ENCODE peak calls at places on chromosome 16, in four cellular contexts. U is mammary epithelial cell, W is Caco-2, L is K562. Z is an unnamed sample.

GRCh38 chr16:1786242-1787055 is 3.7 kb downstream of the NUBP2 start:
- DNase-seq in W (no peak), U (no peak), L (no peak), Z (no peak)

GRCh38 chr16:17154981-17155380 is 315.8 kb downstream of the XYLT1 start:
- DNase-seq in L (no peak), W (no peak), U (no peak), Z (no peak)

GRCh38 chr16:181668-182021 is 1.4 kb downstream of the HBQ1 start:
- DNase-seq in W (no peak), U (peak; percentile 22), L (no peak), Z (no peak)

GRCh38 chr16:85712841-85713240 is 24.1 kb upstream of the GINS2 start:
- DNase-seq in U (peak; percentile 41), W (no peak), L (no peak), Z (no peak)

GRCh38 chr16:52557236-52557635 is 10.3 kb upstream of the TOX3 start:
- DNase-seq in U (no peak), L (no peak), W (no peak), Z (no peak)

GRCh38 chr16:9225527-9226316 is 134.3 kb downstream of the HAPSTR1 start:
- DNase-seq in L (peak; percentile 29), U (no peak), W (no peak), Z (no peak)

GRCh38 chr16:81889896-81890634 is 111.0 kb downstream of the PLCG2 start:
- DNase-seq in L (peak; percentile 78), U (peak; percentile 51), W (peak; percentile 80), Z (peak; percentile 60)

GRCh38 chr16:66549284-66550131 is at the start of gene TK2:
- DNase-seq in U (peak; percentile 39), W (peak; percentile 64), L (peak; percentile 74), Z (peak; percentile 67)

GRCh38 chr16:10983175-10983558 is 38.8 kb downstream of the CLEC16A start:
- DNase-seq in W (no peak), U (no peak), L (no peak), Z (no peak)

GRCh38 chr16:27822529-27823437 is 240.7 kb downstream of the GSG1L start:
- DNase-seq in L (no peak), W (no peak), U (no peak), Z (no peak)

GRCh38 chr16:14529010-14529669 is 100.9 kb downstream of the PARN start:
- DNase-seq in U (peak; percentile 82), L (peak; percentile 70), W (peak; percentile 67), Z (peak; percentile 72)

GRCh38 chr16:11303405-11304138 is 22.4 kb upstream of the PRM1 start:
- DNase-seq in U (peak; percentile 29), W (no peak), L (no peak), Z (peak; percentile 75)

GRCh38 chr16:17294856-17295255 is 175.9 kb downstream of the XYLT1 start:
- DNase-seq in L (no peak), W (no peak), U (no peak), Z (no peak)

GRCh38 chr16:85557976-85558589 is 55.0 kb upstream of the GSE1 start:
- DNase-seq in L (no peak), W (peak; percentile 73), U (peak; percentile 40), Z (no peak)

GRCh38 chr16:78381060-78381459 is 281.6 kb downstream of the WWOX start:
- DNase-seq in W (no peak), U (no peak), L (no peak), Z (no peak)

GRCh38 chr16:69693916-69694315 is 32.4 kb downstream of the NQO1 start:
- DNase-seq in U (no peak), L (no peak), W (no peak), Z (no peak)

GRCh38 chr16:10405386-10405939 is 19.6 kb downstream of the ATF7IP2 start:
- DNase-seq in U (no peak), L (peak; percentile 51), W (no peak), Z (no peak)

GRCh38 chr16:23821467-23821866 is 14.3 kb upstream of the PRKCB start:
- DNase-seq in L (no peak), W (no peak), U (no peak), Z (no peak)

GRCh38 chr16:29763326-29763725 is 14.7 kb upstream of the ZG16 start:
- DNase-seq in W (no peak), L (no peak), U (no peak), Z (no peak)

GRCh38 chr16:4837733-4838501 is 9.2 kb downstream of the GLYR1 start:
- DNase-seq in L (no peak), U (no peak), W (no peak), Z (no peak)

GRCh38 chr16:84986102-84986501 is 25.2 kb downstream of the ZDHHC7 start:
- DNase-seq in U (no peak), W (no peak), L (no peak), Z (no peak)

GRCh38 chr16:2701272-2701671 is 18.8 kb downstream of the PRSS27 start:
- DNase-seq in L (no peak), U (no peak), W (no peak), Z (no peak)

GRCh38 chr16:13077816-13078215 is 176.4 kb downstream of the SHISA9 start:
- DNase-seq in W (no peak), U (no peak), L (no peak), Z (no peak)

GRCh38 chr16:59848314-59848713 is 1114.2 kb upstream of the GOT2 start:
- DNase-seq in L (no peak), U (no peak), W (no peak), Z (no peak)

GRCh38 chr16:50252874-50253510 is 13.4 kb upstream of the ADCY7 start:
- DNase-seq in U (no peak), W (no peak), L (no peak), Z (no peak)

GRCh38 chr16:20383106-20384029 is 21.2 kb downstream of the PDILT start:
- DNase-seq in U (peak; percentile 30), L (peak; percentile 71), W (peak; percentile 71), Z (peak; percentile 63)

GRCh38 chr16:87389245-87389644 is 2.9 kb upstream of the MAP1LC3B start:
- DNase-seq in L (no peak), W (peak; percentile 7), U (no peak), Z (no peak)

GRCh38 chr16:49793244-49793643 is 62.7 kb downstream of the ZNF423 start:
- DNase-seq in W (no peak), L (no peak), U (no peak), Z (no peak)

GRCh38 chr16:27726621-27727275 is 176.8 kb downstream of the KATNIP start:
- DNase-seq in L (no peak), W (no peak), U (no peak), Z (no peak)

GRCh38 chr16:70561623-70562022 is 38.0 kb downstream of the SF3B3 start:
- DNase-seq in U (peak; percentile 87), L (no peak), W (no peak), Z (no peak)

GRCh38 chr16:57675752-57676623 is 7.9 kb downstream of the ADGRG3 start:
- DNase-seq in U (no peak), L (peak; percentile 71), W (no peak), Z (no peak)

GRCh38 chr16:10665166-10665565 is 29.6 kb downstream of the TEKT5 start:
- DNase-seq in L (no peak), W (no peak), U (no peak), Z (no peak)

GRCh38 chr16:11621920-11622651 is 35.4 kb upstream of the LITAF start:
- DNase-seq in L (no peak), W (no peak), U (no peak), Z (no peak)

GRCh38 chr16:77172964-77173363 is 18.0 kb upstream of the MON1B start:
- DNase-seq in L (no peak), U (no peak), W (no peak), Z (no peak)

GRCh38 chr16:31052131-31052530 is 18.8 kb downstream of the STX4 start:
- DNase-seq in W (no peak), U (peak; percentile 96), L (peak; percentile 28), Z (no peak)

GRCh38 chr16:22307838-22308237 is 10.6 kb downstream of the POLR3E start:
- DNase-seq in U (no peak), L (no peak), W (no peak), Z (no peak)

GRCh38 chr16:86566601-86566965 is at the start of gene FOXC2:
- DNase-seq in U (peak; percentile 89), L (peak; percentile 46), W (no peak), Z (peak; percentile 54)

GRCh38 chr16:29029168-29029994 is 44.5 kb downstream of the LAT start:
- DNase-seq in L (peak; percentile 79), U (peak; percentile 86), W (no peak), Z (peak; percentile 50)

GRCh38 chr16:84032458-84033178 is 10.0 kb downstream of the SLC38A8 start:
- DNase-seq in W (no peak), L (no peak), U (no peak), Z (no peak)

DNA sequence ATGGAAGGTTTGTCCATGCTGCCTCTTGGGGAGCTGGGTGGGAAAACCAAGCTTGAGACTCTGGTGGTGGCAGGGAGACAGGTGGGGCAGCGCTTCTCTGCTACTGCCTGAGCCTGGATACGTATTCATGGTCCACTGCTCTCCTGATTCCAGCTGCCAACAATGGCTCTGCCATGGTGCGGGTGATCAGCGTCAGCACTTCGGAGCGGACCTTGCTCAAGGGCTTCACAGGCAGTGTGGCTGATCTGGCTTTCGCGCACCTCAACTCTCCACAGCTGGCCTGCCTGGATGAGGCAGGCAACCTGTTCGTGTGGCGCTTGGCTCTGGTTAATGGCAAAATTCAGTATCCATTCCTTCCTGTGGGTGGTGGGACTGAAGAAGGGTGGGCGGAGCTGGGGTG is 4.2 kb downstream of the EDC4 start:
- DNase-seq in U (no peak), W (no peak), L (no peak), Z (no peak)
- H3K36me3 ChIP-seq in U (peaks cover 14% of the 10 kb centered on the region), W (peaks cover 20% of the 10 kb centered on the region), L (peaks cover 84% of the 10 kb centered on the region), Z (peaks cover 57% of the 10 kb centered on the region)

DNA sequence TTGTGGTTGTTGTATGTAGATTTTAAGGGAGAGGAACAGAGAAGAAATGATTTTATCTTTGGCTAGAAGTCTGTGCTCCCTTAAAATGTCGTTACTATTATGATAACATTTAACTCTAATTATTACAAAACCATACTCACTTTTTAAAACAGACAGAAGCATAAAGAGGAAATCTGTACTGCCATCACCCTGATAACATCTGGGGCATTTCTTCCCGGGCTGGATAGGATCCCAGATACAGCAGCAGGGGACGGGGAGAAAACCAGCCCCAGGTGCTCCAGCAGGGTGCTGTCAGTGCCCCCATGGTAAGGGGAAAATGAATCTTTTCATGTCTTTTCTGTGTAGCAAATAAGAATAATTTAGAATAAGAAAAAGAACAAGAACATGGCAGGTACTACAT is 139.4 kb upstream of the IRX6 start:
- DNase-seq in W (no peak), L (no peak), U (no peak), Z (no peak)
- H3K9me3 ChIP-seq in W (no peaks in the 10 kb centered on the region), L (no peaks in the 10 kb centered on the region), U (no peaks in the 10 kb centered on the region), Z (no peaks in the 10 kb centered on the region)

GRCh38 chr16:72847187-72848044 is 200.5 kb downstream of the ZFHX3 start:
- DNase-seq in W (peak; percentile 48), U (no peak), L (peak; percentile 30), Z (peak; percentile 75)
- TF ChIP-seq CTCF in W (peak; percentile 47), U (peak; percentile 53), L (peak; percentile 62), Z (peak; percentile 88)

DNA sequence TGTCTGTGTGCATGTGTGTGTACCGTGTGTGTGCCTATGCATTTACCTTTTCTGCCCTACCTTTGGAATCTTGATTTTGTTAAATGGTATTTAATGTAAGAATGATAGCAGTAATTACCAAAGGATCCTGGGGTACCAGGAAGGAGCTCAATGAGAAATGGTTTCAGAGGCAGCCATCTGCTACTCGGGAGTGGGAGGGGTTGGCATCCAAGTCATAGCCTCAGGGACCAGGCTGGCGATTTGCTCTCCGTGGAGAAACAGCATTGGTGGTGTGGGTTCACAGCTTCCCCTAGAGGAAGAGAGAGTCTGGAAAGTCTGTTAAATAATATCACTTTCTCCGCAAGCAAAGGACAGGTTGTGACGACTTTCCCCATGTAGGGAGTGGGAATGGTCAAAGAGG is 177.2 kb downstream of the HS3ST4 start:
- DNase-seq in W (no peak), U (no peak), L (no peak), Z (no peak)
- H3K36me3 ChIP-seq in W (no peaks in the 10 kb centered on the region), U (no peaks in the 10 kb centered on the region), L (no peaks in the 10 kb centered on the region), Z (no peaks in the 10 kb centered on the region)